ENCODE peak calls at places on chromosome 19, in ten cellular contexts. K, V, W, B, E, T, Z, O, F and S are unnamed samples.

GRCh38 chr19:35216833-35217707 is 11.5 kb downstream of the FAM187B start:
- DNase-seq in E (no peak), V (peak; percentile 34), O (peak; percentile 40), B (peak; percentile 83), K (no peak), T (no peak), F (peak; percentile 15), W (no peak), Z (no peak), S (peak; percentile 62)

GRCh38 chr19:8473652-8474476 is 28.6 kb downstream of the PRAM1 start:
- DNase-seq in V (no peak), K (no peak), E (no peak), B (no peak), Z (peak; percentile 17), T (no peak), W (no peak), O (no peak), F (no peak), S (no peak)

GRCh38 chr19:15248648-15249559 is 16.7 kb upstream of the EPHX3 start:
- DNase-seq in Z (peak; percentile 96), F (peak; percentile 84), W (peak; percentile 89), O (peak; percentile 75), T (peak; percentile 2), B (peak; percentile 77), V (peak; percentile 87), K (no peak), E (peak; percentile 89), S (no peak)

GRCh38 chr19:48872182-48872883 is at the start of gene PPP1R15A:
- DNase-seq in Z (peak; percentile 99), B (peak; percentile 99), V (peak; percentile 97), T (peak; percentile 93), W (peak; percentile 92), E (peak; percentile 97), O (peak; percentile 98), F (peak; percentile 98), K (peak; percentile 99), S (peak; percentile 97)

GRCh38 chr19:39254539-39255345 is 6.1 kb upstream of the IFNL4 start:
- DNase-seq in T (no peak), E (no peak), W (no peak), Z (no peak), F (no peak), K (no peak), B (no peak), O (no peak), V (no peak), S (no peak)

GRCh38 chr19:41699231-41699967 is 9.0 kb upstream of the CEACAM5 start:
- DNase-seq in F (no peak), B (no peak), E (no peak), K (no peak), W (no peak), V (no peak), T (no peak), Z (peak; percentile 49), O (peak; percentile 32), S (no peak)

GRCh38 chr19:35066691-35067563 is 25.4 kb downstream of the HPN start:
- DNase-seq in Z (peak; percentile 89), E (peak; percentile 87), B (peak; percentile 96), W (peak; percentile 62), V (peak; percentile 85), O (peak; percentile 74), F (peak; percentile 86), T (no peak), K (peak; percentile 94), S (peak; percentile 89)

GRCh38 chr19:52689804-52690394 is 44.9 kb downstream of the ZNF611 start:
- DNase-seq in O (no peak), T (no peak), F (no peak), V (peak; percentile 49), Z (peak; percentile 79), E (peak; percentile 50), B (peak; percentile 29), K (peak; percentile 78), W (no peak), S (peak; percentile 49)

GRCh38 chr19:55197531-55197930 is 11.8 kb downstream of the PTPRH start:
- DNase-seq in O (no peak), B (no peak), W (no peak), T (no peak), K (no peak), E (no peak), Z (no peak), F (peak; percentile 45), V (no peak), S (peak; percentile 53)

GRCh38 chr19:55198651-55199050 is 10.7 kb downstream of the PTPRH start:
- DNase-seq in W (no peak), B (no peak), E (no peak), T (no peak), Z (no peak), K (no peak), F (no peak), V (no peak), O (no peak), S (no peak)

GRCh38 chr19:55193481-55193880 is 13.4 kb upstream of the SYT5 start:
- DNase-seq in O (no peak), K (no peak), Z (no peak), W (no peak), V (no peak), B (no peak), F (no peak), E (no peak), T (no peak), S (no peak)

GRCh38 chr19:55199620-55200204 is 9.6 kb downstream of the PTPRH start:
- DNase-seq in Z (no peak), T (no peak), W (no peak), V (no peak), F (no peak), E (no peak), K (no peak), O (no peak), B (no peak), S (no peak)

DNA sequence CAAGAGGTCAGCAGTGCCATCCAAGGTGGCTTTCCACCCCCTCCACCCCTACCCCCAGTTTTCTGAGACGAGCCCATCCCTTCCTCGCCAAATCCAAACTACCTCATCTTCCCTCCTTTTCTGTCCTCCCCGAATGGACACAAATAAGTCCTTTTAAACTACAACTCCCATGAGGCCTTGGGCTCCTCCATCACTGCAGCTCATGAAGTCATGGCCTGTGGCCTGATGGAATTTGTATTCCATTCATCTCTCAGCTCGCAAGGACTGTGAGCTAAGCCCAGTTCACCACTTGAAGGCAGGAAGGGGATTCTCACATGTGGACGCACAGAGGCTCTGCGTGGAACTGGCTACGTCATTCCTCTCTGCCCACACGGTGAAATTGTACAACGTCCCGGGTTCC is 12.5 kb downstream of the PTPRH start:
- DNase-seq in V (no peak), B (no peak), T (no peak), O (peak; percentile 21), F (no peak), W (no peak), K (no peak), Z (no peak), E (no peak), S (peak; percentile 56)
- H3K27me3 ChIP-seq in V (no peaks in the 10 kb centered on the region), B (no peaks in the 10 kb centered on the region), T (no peaks in the 10 kb centered on the region), O (no peaks in the 10 kb centered on the region), F (no peaks in the 10 kb centered on the region), W (no peaks in the 10 kb centered on the region), K (no peaks in the 10 kb centered on the region), Z (peaks cover 42% of the 10 kb centered on the region), E (no peaks in the 10 kb centered on the region), S (peaks cover 2% of the 10 kb centered on the region)

GRCh38 chr19:50425581-50425980 is 6.8 kb downstream of the SPIB start:
- DNase-seq in Z (no peak), O (no peak), W (no peak), V (no peak), K (no peak), B (no peak), F (no peak), E (no peak), T (no peak), S (no peak)

GRCh38 chr19:50427997-50428425 is 4.7 kb upstream of the MYBPC2 start:
- DNase-seq in O (no peak), W (peak; percentile 76), Z (peak; percentile 90), K (peak; percentile 86), V (peak; percentile 86), E (peak; percentile 86), F (no peak), T (no peak), B (peak; percentile 68), S (peak; percentile 87)

GRCh38 chr19:50430888-50431342 is 1.8 kb upstream of the MYBPC2 start:
- DNase-seq in E (no peak), T (no peak), F (no peak), Z (no peak), W (no peak), O (no peak), K (no peak), B (no peak), V (no peak), S (no peak)

GRCh38 chr19:50428768-50429463 is 3.8 kb upstream of the MYBPC2 start:
- DNase-seq in B (no peak), F (no peak), E (no peak), Z (no peak), O (no peak), K (no peak), V (no peak), T (no peak), W (no peak), S (no peak)

DNA sequence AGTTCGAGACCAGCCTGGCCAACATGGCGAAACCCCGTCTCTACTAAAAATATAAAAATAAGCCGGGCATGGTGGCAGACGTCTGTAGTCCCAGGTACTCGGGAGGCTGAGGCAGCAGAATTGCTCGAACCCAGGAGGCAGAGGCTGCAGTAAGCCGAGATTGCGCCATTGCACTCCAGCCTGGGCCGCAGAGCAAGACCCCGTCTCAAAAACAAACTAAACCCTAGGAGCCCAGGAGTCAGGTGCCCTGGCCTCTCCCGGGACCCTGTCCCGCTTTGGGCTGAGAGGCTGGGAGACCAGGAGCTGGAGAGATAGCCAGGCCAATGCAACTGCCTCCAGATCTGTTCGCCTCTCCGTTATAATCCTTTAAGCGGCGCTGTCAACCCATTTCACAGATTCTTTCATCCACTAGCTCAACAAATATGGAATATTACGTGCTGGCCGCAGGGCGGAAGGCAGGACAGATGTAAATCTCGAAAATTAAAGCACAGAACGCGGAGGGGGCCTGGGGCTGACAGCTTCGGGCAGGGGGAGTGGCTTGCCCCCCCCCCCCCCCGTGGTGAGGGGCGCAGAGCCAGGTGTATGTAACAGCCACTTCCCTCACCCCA is 5.3 kb upstream of the MYBPC2 start:
- DNase-seq in W (no peak), O (no peak), E (no peak), B (no peak), V (no peak), Z (no peak), K (no peak), T (no peak), F (no peak), S (no peak)
- H3K4me3 ChIP-seq in W (no peak overlapping the region), O (no peak overlapping the region), E (peak overlapping the region; percentile 47), B (peak overlapping the region; percentile 27), V (no peak overlapping the region), Z (peak overlapping the region; percentile 13), K (peak overlapping the region; percentile 31), T (peak overlapping the region; percentile 36), F (no peak overlapping the region), S (peak overlapping the region; percentile 28)

DNA sequence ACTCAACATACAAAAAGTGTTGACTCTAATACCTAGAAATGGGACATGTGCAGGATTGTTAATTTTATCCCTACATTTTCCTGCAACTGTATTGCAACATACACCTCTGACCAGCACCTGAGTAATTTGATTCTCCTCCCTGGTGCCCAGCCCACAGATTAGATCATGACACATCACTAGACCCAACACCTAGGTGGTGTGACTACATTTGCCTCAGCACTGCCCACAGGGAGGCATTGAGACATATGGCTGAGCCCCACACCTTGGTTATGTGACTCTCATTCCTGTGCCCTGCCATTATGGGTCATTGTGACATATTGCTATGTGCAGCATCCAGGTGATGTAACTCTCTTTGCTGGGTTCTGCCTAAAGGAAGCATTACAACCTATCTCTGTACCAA is 13.2 kb upstream of the ZNF254 start:
- DNase-seq in V (no peak), K (no peak), B (no peak), T (no peak), O (peak; percentile 92), W (no peak), Z (no peak), E (no peak), F (peak; percentile 61), S (no peak)
- H3K36me3 ChIP-seq in V (no peaks in the 10 kb centered on the region), K (no peaks in the 10 kb centered on the region), B (no peaks in the 10 kb centered on the region), T (no peaks in the 10 kb centered on the region), O (no peaks in the 10 kb centered on the region), W (no peaks in the 10 kb centered on the region), Z (peaks cover 48% of the 10 kb centered on the region), E (peaks cover 3% of the 10 kb centered on the region), F (peaks cover 51% of the 10 kb centered on the region), S (peaks cover 6% of the 10 kb centered on the region)

GRCh38 chr19:12985049-12985776 is 10.1 kb upstream of the NFIX start:
- DNase-seq in T (no peak), K (no peak), O (peak; percentile 37), Z (peak; percentile 86), W (peak; percentile 79), E (peak; percentile 84), V (peak; percentile 78), B (peak; percentile 73), F (no peak), S (peak; percentile 50)
- H3K27me3 ChIP-seq in T (no peaks in the 10 kb centered on the region), K (no peaks in the 10 kb centered on the region), O (no peaks in the 10 kb centered on the region), Z (no peaks in the 10 kb centered on the region), W (no peaks in the 10 kb centered on the region), E (no peaks in the 10 kb centered on the region), V (no peaks in the 10 kb centered on the region), B (no peaks in the 10 kb centered on the region), F (no peaks in the 10 kb centered on the region), S (peaks cover 24% of the 10 kb centered on the region)